ENCODE peak calls at places on chromosome X, in seven cellular contexts. T, G, L, H, A, Q and M are unnamed samples.

GRCh38 chrX:20063716-20064351 is 52.9 kb downstream of the MAP7D2 start:
- DNase-seq in A (no peak), G (no peak), Q (no peak), T (no peak), L (no peak), H (no peak), M (no peak)

GRCh38 chrX:119041175-119041574 is 31.6 kb upstream of the CT47C1 start:
- DNase-seq in G (peak; percentile 44), T (peak; percentile 40), Q (peak; percentile 79), L (no peak), A (no peak), H (no peak), M (peak; percentile 69)

GRCh38 chrX:46574941-46575381 is 1.4 kb downstream of the CHST7 start:
- DNase-seq in A (peak; percentile 18), L (peak; percentile 27), H (peak; percentile 5), Q (no peak), T (peak; percentile 31), G (no peak), M (peak; percentile 11)

GRCh38 chrX:2224141-2224540 is 276.6 kb downstream of the DHRSX start:
- DNase-seq in T (no peak), H (no peak), A (no peak), G (no peak), Q (no peak), L (no peak), M (no peak)

GRCh38 chrX:9539611-9540387 is 74.9 kb downstream of the TBL1X start:
- DNase-seq in T (peak; percentile 30), G (no peak), L (no peak), Q (no peak), A (no peak), H (no peak), M (no peak)

GRCh38 chrX:40922307-40922706 is 162.9 kb upstream of the USP9X start:
- DNase-seq in A (no peak), G (no peak), H (no peak), Q (no peak), L (no peak), T (no peak), M (peak; percentile 20)

GRCh38 chrX:20253232-20253543 is 13.5 kb downstream of the RPS6KA3 start:
- DNase-seq in A (no peak), L (no peak), Q (no peak), T (no peak), H (no peak), G (no peak), M (no peak)

GRCh38 chrX:109943740-109944092 is 59.2 kb upstream of the TMEM164 start:
- DNase-seq in L (no peak), H (no peak), G (no peak), T (no peak), Q (no peak), A (no peak), M (no peak)

GRCh38 chrX:2677764-2678163 is 13.3 kb upstream of the CD99 start:
- DNase-seq in L (no peak), A (no peak), T (peak; percentile 33), G (peak; percentile 94), H (no peak), Q (peak; percentile 86), M (peak; percentile 98)

GRCh38 chrX:25968920-25969319 is 169.2 kb upstream of the MAGEB18 start:
- DNase-seq in A (peak; percentile 2), L (no peak), Q (peak; percentile 10), T (no peak), G (no peak), H (peak; percentile 52), M (peak; percentile 7)

GRCh38 chrX:154750301-154751120 is at the start of gene GAB3:
- DNase-seq in G (no peak), L (peak; percentile 25), A (peak; percentile 8), T (peak; percentile 42), H (peak; percentile 23), Q (no peak), M (peak; percentile 20)

GRCh38 chrX:131675596-131676194 is 131.8 kb downstream of the OR13H1 start:
- DNase-seq in H (no peak), G (peak; percentile 47), T (no peak), L (no peak), A (peak; percentile 14), Q (no peak), M (peak; percentile 34)

GRCh38 chrX:45851434-45851991 is 650.8 kb upstream of the DIPK2B start:
- DNase-seq in L (peak; percentile 3), G (peak; percentile 50), H (peak; percentile 28), Q (no peak), T (peak; percentile 38), A (peak; percentile 30), M (peak; percentile 44)

GRCh38 chrX:45515262-45516215 is 314.9 kb upstream of the DIPK2B start:
- DNase-seq in L (peak; percentile 5), Q (peak; percentile 21), H (peak; percentile 12), A (no peak), G (peak; percentile 56), T (peak; percentile 42), M (peak; percentile 63)

GRCh38 chrX:40152173-40152705 is 54.5 kb upstream of the BCOR start:
- DNase-seq in A (no peak), G (no peak), L (no peak), H (peak; percentile 21), Q (no peak), T (peak; percentile 55), M (no peak)

GRCh38 chrX:49276207-49276606 is 6.6 kb downstream of the PPP1R3F start:
- DNase-seq in H (no peak), L (no peak), G (no peak), A (no peak), T (no peak), Q (no peak), M (no peak)

GRCh38 chrX:137565921-137566745 is at the start of gene ZIC3:
- DNase-seq in A (peak; percentile 25), G (no peak), L (no peak), H (peak; percentile 72), T (peak; percentile 63), Q (no peak), M (peak; percentile 70)

GRCh38 chrX:124651031-124651430 is 304.7 kb downstream of the SH2D1A start:
- DNase-seq in Q (no peak), H (no peak), L (no peak), G (no peak), A (no peak), T (no peak), M (no peak)

GRCh38 chrX:37825225-37825842 is 22.0 kb downstream of the DYNLT3 start:
- DNase-seq in T (peak; percentile 57), L (peak; percentile 52), G (peak; percentile 10), A (peak; percentile 15), H (peak; percentile 28), Q (no peak), M (peak; percentile 27)

GRCh38 chrX:133973704-133974103 is 11.7 kb downstream of the GPC3 start:
- DNase-seq in H (no peak), A (no peak), Q (no peak), G (no peak), T (no peak), L (no peak), M (no peak)

GRCh38 chrX:43349363-43349762 is 306.7 kb upstream of the MAOA start:
- DNase-seq in A (no peak), L (peak; percentile 36), G (peak; percentile 1), T (peak; percentile 51), Q (no peak), H (peak; percentile 24), M (peak; percentile 19)

GRCh38 chrX:126770179-126770578 is 49.4 kb upstream of the PRR32 start:
- DNase-seq in A (no peak), G (peak; percentile 1), L (no peak), T (no peak), Q (no peak), H (peak; percentile 17), M (no peak)

GRCh38 chrX:384861-385260 is 1.8 kb downstream of the PPP2R3B start:
- DNase-seq in L (no peak), H (no peak), Q (no peak), T (no peak), G (no peak), A (no peak), M (no peak)

GRCh38 chrX:95764972-95765451 is 919.6 kb upstream of the DIAPH2 start:
- DNase-seq in G (no peak), L (no peak), H (no peak), A (no peak), Q (no peak), T (no peak), M (peak; percentile 8)

GRCh38 chrX:40266490-40267333 is 169.0 kb upstream of the BCOR start:
- DNase-seq in A (peak; percentile 61), Q (peak; percentile 66), G (peak; percentile 73), L (peak; percentile 42), T (peak; percentile 72), H (peak; percentile 71), M (peak; percentile 85)